ENCODE peak calls at places on chromosomes 4 and X, in ten cellular contexts. D, S, P, T, I, A, X, U, B and Q are unnamed samples.

GRCh38 chr4:1771555-1772305 is 21.4 kb upstream of the FGFR3 start:
- DNase-seq in D (no peak), P (no peak), T (no peak), A (no peak), B (no peak), S (no peak), I (no peak), X (no peak), U (peak; percentile 75), Q (no peak)

GRCh38 chr4:182748949-182749348 is 168.2 kb downstream of the DCTD start:
- DNase-seq in A (no peak), B (no peak), S (no peak), U (no peak), T (no peak), D (no peak), X (no peak), I (no peak), P (no peak), Q (no peak)

GRCh38 chrX:119411959-119412358 is 12.8 kb downstream of the SLC25A43 start:
- DNase-seq in X (no peak), I (no peak), P (no peak), A (no peak), S (no peak), D (no peak), T (no peak), B (peak; percentile 52), U (no peak), Q (no peak)

GRCh38 chrX:150692837-150693781 is at the start of gene MTMR1:
- DNase-seq in U (peak; percentile 83), I (no peak), S (peak; percentile 63), B (peak; percentile 60), A (no peak), X (peak; percentile 69), D (no peak), P (no peak), T (no peak), Q (peak; percentile 10)

GRCh38 chr4:20249333-20249732 is 2.4 kb upstream of the SLIT2 start:
- DNase-seq in S (peak; percentile 20), U (no peak), I (no peak), D (peak; percentile 76), A (no peak), P (no peak), T (peak; percentile 34), X (no peak), B (no peak), Q (no peak)

GRCh38 chr4:1055721-1056590 is 44.5 kb downstream of the FGFRL1 start:
- DNase-seq in I (no peak), U (peak; percentile 87), X (peak; percentile 80), T (no peak), A (no peak), P (peak; percentile 48), D (peak; percentile 48), S (peak; percentile 87), B (peak; percentile 87), Q (no peak)

GRCh38 chrX:12970691-12971202 is 4.2 kb upstream of the TMSB4X start:
- DNase-seq in A (no peak), S (peak; percentile 45), I (peak; percentile 43), T (peak; percentile 59), D (peak; percentile 77), X (no peak), U (no peak), P (peak; percentile 67), B (peak; percentile 80), Q (no peak)

GRCh38 chrX:80879916-80880315 is 70.2 kb upstream of the BRWD3 start:
- DNase-seq in U (no peak), T (no peak), X (no peak), A (no peak), B (no peak), S (no peak), D (no peak), I (no peak), P (no peak), Q (no peak)

GRCh38 chr4:66014146-66014765 is 344.0 kb upstream of the EPHA5 start:
- DNase-seq in D (no peak), X (no peak), A (no peak), P (no peak), T (no peak), U (no peak), I (no peak), B (peak; percentile 76), S (peak; percentile 9), Q (no peak)

GRCh38 chrX:153934473-153935325 is at the start of gene NAA10:
- DNase-seq in B (peak; percentile 83), D (peak; percentile 77), A (peak; percentile 56), P (peak; percentile 84), I (no peak), U (peak; percentile 88), T (peak; percentile 45), S (peak; percentile 81), X (no peak), Q (peak; percentile 36)

GRCh38 chrX:137926090-137926489 is 360.2 kb downstream of the ZIC3 start:
- DNase-seq in I (no peak), A (no peak), T (no peak), X (no peak), S (no peak), D (no peak), B (peak; percentile 65), U (no peak), P (no peak), Q (no peak)

GRCh38 chr4:72974694-72975487 is 94.6 kb downstream of the COX18 start:
- DNase-seq in X (no peak), T (peak; percentile 71), D (peak; percentile 56), U (no peak), S (no peak), I (no peak), P (no peak), B (no peak), A (no peak), Q (no peak)

GRCh38 chr4:106080376-106080775 is 185.1 kb downstream of the NPNT start:
- DNase-seq in B (no peak), X (no peak), D (peak; percentile 8), A (no peak), I (no peak), P (no peak), T (no peak), U (no peak), S (no peak), Q (no peak)

GRCh38 chrX:72487661-72488060 is 85.0 kb downstream of the HDAC8 start:
- DNase-seq in U (no peak), T (no peak), S (no peak), X (no peak), I (no peak), D (no peak), P (no peak), A (no peak), B (no peak), Q (no peak)

GRCh38 chr4:54091637-54092404 is 8.1 kb upstream of the GSX2 start:
- DNase-seq in X (no peak), U (peak; percentile 73), T (peak; percentile 49), P (peak; percentile 87), D (peak; percentile 77), B (peak; percentile 64), A (peak; percentile 76), S (peak; percentile 81), I (peak; percentile 59), Q (peak; percentile 12)

GRCh38 chr4:120977435-120977997 is 55.0 kb upstream of the PRDM5 start:
- DNase-seq in D (peak; percentile 73), S (peak; percentile 48), P (no peak), X (no peak), B (peak; percentile 57), T (peak; percentile 42), A (no peak), U (no peak), I (peak; percentile 7), Q (no peak)

GRCh38 chr4:86879641-86880040 is 12.6 kb downstream of the C4orf36 start:
- DNase-seq in T (no peak), A (no peak), X (no peak), D (no peak), P (no peak), S (no peak), I (no peak), B (no peak), U (no peak), Q (no peak)

GRCh38 chrX:150162141-150162540 is 201.0 kb upstream of the MAMLD1 start:
- DNase-seq in X (no peak), D (no peak), U (no peak), A (no peak), I (no peak), B (peak; percentile 18), T (no peak), S (no peak), P (no peak), Q (no peak)

GRCh38 chrX:18406531-18407266 is 18.7 kb upstream of the CDKL5 start:
- DNase-seq in B (no peak), T (peak; percentile 23), X (no peak), A (no peak), S (no peak), P (no peak), U (no peak), D (no peak), I (no peak), Q (no peak)

GRCh38 chrX:9662148-9662547 is 103.5 kb downstream of the GPR143 start:
- DNase-seq in S (no peak), B (no peak), P (no peak), D (peak; percentile 30), T (peak; percentile 68), X (no peak), A (no peak), U (no peak), I (no peak), Q (no peak)

GRCh38 chr4:6856391-6856790 is 53.2 kb upstream of the TBC1D14 start:
- DNase-seq in U (no peak), I (no peak), B (no peak), P (no peak), D (no peak), T (no peak), S (no peak), X (no peak), A (no peak), Q (no peak)
- H3K27ac ChIP-seq in U (peak overlapping the region; percentile 77), I (no peak overlapping the region), B (no peak overlapping the region), P (peak overlapping the region; percentile 30), D (peak overlapping the region; percentile 3), T (peak overlapping the region; percentile 48), S (no peak overlapping the region), X (no peak overlapping the region), A (no peak overlapping the region), Q (no peak overlapping the region)

GRCh38 chr4:151153585-151153984 is 54.2 kb downstream of the RPS3A start:
- DNase-seq in T (no peak), I (no peak), D (no peak), P (no peak), U (no peak), B (no peak), X (no peak), S (no peak), A (no peak), Q (no peak)
- H3K27ac ChIP-seq in T (no peak overlapping the region), I (no peak overlapping the region), D (no peak overlapping the region), P (no peak overlapping the region), U (no peak overlapping the region), B (no peak overlapping the region), X (peak overlapping the region; percentile 30), S (no peak overlapping the region), A (no peak overlapping the region), Q (no peak overlapping the region)

GRCh38 chr4:138439143-138439581 is 197.0 kb upstream of the SLC7A11 start:
- DNase-seq in S (no peak), T (peak; percentile 76), B (no peak), I (no peak), A (no peak), P (no peak), X (no peak), U (no peak), D (no peak), Q (no peak)
- H3K27ac ChIP-seq in S (no peak overlapping the region), T (peak overlapping the region; percentile 54), B (no peak overlapping the region), I (no peak overlapping the region), A (no peak overlapping the region), P (no peak overlapping the region), X (no peak overlapping the region), U (peak overlapping the region; percentile 67), D (no peak overlapping the region), Q (no peak overlapping the region)

GRCh38 chr4:125979868-125980412 is 665.2 kb downstream of the FAT4 start:
- DNase-seq in D (no peak), X (no peak), T (peak; percentile 3), A (no peak), B (no peak), S (no peak), U (no peak), I (no peak), P (no peak), Q (no peak)

GRCh38 chr4:125975861-125976397 is 661.2 kb downstream of the FAT4 start:
- DNase-seq in I (no peak), D (no peak), T (no peak), A (no peak), X (no peak), S (no peak), B (no peak), P (no peak), U (no peak), Q (no peak)
- H3K27ac ChIP-seq in I (no peak overlapping the region), D (no peak overlapping the region), T (no peak overlapping the region), A (no peak overlapping the region), X (no peak overlapping the region), S (no peak overlapping the region), B (no peak overlapping the region), P (no peak overlapping the region), U (no peak overlapping the region), Q (no peak overlapping the region)